ENCODE peak calls at places on chromosomes 5 and 9, in nine cellular contexts. J is ovary, C is stomach, R is endothelial cell of umbilical vein, X is gastrocnemius medialis, A is GM12878, U is sigmoid colon, G is IMR-90, E is H1. K is an unnamed sample.
A peak's percentile ranks its signal among the peaks of the same experiment; 100 is the strongest.

GRCh38 chr5:57175586-57175985 is 1.7 kb downstream of the GPBP1 start:
- DNase-seq in J (no peak), C (no peak), R (peak; percentile 28), X (no peak), A (no peak), U (no peak), G (no peak), E (no peak), K (no peak)

GRCh38 chr5:14167211-14167845 is 24.2 kb downstream of the TRIO start:
- DNase-seq in J (no peak), C (no peak), R (no peak), X (peak; percentile 45), A (no peak), U (no peak), G (peak; percentile 70), E (no peak), K (no peak)

GRCh38 chr5:78691073-78691960 is 42.7 kb upstream of the LHFPL2 start:
- DNase-seq in J (no peak), C (no peak), R (no peak), X (no peak), A (no peak), U (no peak), G (no peak), E (no peak), K (no peak)

GRCh38 chr9:83387401-83388185 is 150.6 kb downstream of the FRMD3 start:
- DNase-seq in J (no peak), C (no peak), R (no peak), X (no peak), A (no peak), U (no peak), G (no peak), E (no peak), K (no peak)

GRCh38 chr5:67315082-67315801 is 118.6 kb upstream of the CD180 start:
- DNase-seq in J (no peak), C (no peak), R (peak; percentile 81), X (no peak), A (no peak), U (no peak), G (peak; percentile 59), E (no peak), K (no peak)

GRCh38 chr9:90925581-90926257 is 124.1 kb downstream of the SYK start:
- DNase-seq in J (no peak), C (no peak), R (peak; percentile 20), X (no peak), A (no peak), U (no peak), G (peak; percentile 95), E (no peak), K (no peak)

GRCh38 chr5:1050449-1051365 is 42.1 kb downstream of the NKD2 start:
- DNase-seq in J (no peak), C (no peak), R (no peak), X (no peak), A (no peak), U (no peak), G (no peak), E (no peak), K (no peak)

GRCh38 chr9:92736816-92737606 is 27.6 kb downstream of the BICD2 start:
- DNase-seq in J (no peak), C (no peak), R (no peak), X (no peak), A (no peak), U (no peak), G (peak; percentile 28), E (no peak), K (no peak)

GRCh38 chr9:120866651-120867050 is 10.3 kb downstream of the PHF19 start:
- DNase-seq in J (no peak), C (no peak), R (no peak), X (no peak), A (no peak), U (no peak), G (no peak), E (no peak), K (no peak)

GRCh38 chr9:98881836-98882568 is 61.7 kb upstream of the COL15A1 start:
- DNase-seq in J (no peak), C (no peak), R (no peak), X (no peak), A (no peak), U (no peak), G (no peak), E (no peak), K (no peak)

GRCh38 chr5:180142824-180143610 is 66.0 kb downstream of the RASGEF1C start:
- DNase-seq in J (no peak), C (no peak), R (no peak), X (no peak), A (no peak), U (peak; percentile 27), G (no peak), E (no peak), K (no peak)

GRCh38 chr5:138139776-138140080 is 500 bp upstream of the NME5 start:
- DNase-seq in J (no peak), C (no peak), R (no peak), X (no peak), A (no peak), U (no peak), G (no peak), E (no peak), K (no peak)

GRCh38 chr5:116970318-116970717 is 395.7 kb upstream of the SEMA6A start:
- DNase-seq in J (no peak), C (no peak), R (no peak), X (no peak), A (no peak), U (no peak), G (no peak), E (no peak), K (no peak)

GRCh38 chr5:541148-541887 is 17.1 kb upstream of the SLC9A3 start:
- DNase-seq in J (no peak), C (no peak), R (no peak), X (no peak), A (no peak), U (peak; percentile 49), G (no peak), E (no peak), K (peak; percentile 41)

GRCh38 chr5:172858990-172859811 is 25.1 kb downstream of the ERGIC1 start:
- DNase-seq in J (no peak), C (peak; percentile 73), R (peak; percentile 96), X (peak; percentile 80), A (no peak), U (peak; percentile 90), G (peak; percentile 93), E (no peak), K (peak; percentile 88)

DNA sequence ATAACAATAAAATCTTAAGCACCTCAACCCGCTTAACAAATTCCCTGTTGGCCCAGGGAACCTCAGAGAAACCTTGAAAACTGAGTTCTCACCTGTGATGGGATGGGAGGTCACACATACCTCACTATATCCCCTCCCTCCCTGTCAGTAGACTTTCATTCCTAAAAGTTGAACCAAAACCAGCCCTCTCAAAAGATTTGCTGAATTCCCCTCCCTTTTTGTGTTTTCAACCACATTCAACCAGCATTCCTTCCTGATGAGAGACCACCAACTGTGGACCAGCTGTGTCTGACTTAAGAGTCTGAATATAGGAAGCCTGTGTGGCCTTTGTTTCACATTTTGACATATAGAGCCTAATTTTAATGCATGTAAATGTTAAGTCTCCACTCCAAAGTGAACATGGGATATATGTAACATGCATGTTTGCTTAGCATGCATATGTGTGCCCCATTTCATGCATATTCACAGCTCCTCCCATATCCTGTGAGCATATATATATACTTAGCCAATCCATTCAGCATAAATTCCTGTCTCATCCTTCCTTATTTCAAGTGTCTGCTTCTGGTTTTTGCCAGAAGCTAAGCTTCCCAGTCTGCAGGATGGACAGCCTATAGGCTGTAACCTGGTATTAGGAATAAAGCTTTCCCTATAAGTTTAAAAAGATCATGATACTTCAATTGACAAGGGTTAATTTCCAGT is 604.6 kb downstream of the PTPRD start:
- DNase-seq in J (no peak), C (no peak), R (no peak), X (no peak), A (no peak), U (no peak), G (no peak), E (no peak), K (no peak)
- TF ChIP-seq POLR2A in J (no peak), C (no peak), R (no peak), X (no peak), A (no peak), U (no peak), G (no peak), E (no peak), K (no peak)

DNA sequence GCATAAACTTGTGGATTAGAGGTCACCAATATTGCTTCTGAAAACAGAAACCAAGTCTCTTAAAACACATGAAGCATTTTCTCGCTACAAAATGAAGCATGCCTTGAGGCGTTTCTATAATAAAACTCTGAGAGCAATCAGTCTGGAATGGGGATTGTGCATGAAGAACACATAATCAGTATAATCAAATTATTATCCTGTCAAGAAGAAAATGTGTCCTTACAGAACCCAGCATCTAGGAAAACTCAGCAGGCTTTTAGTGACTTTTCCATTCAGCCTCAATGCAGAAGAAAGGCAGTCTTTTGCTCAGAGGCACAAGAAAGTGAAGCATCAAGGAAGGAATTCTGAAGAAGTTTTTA is 121.9 kb downstream of the CDH18 start:
- DNase-seq in J (no peak), C (no peak), R (no peak), X (no peak), A (no peak), U (no peak), G (no peak), E (no peak), K (no peak)
- H3K27ac ChIP-seq in J (no peak overlapping the region), C (no peak overlapping the region), R (no peak overlapping the region), X (no peak overlapping the region), A (no peak overlapping the region), U (no peak overlapping the region), G (no peak overlapping the region), E (no peak overlapping the region), K (no peak overlapping the region)

GRCh38 chr5:124655943-124656459 is 90.4 kb downstream of the ZNF608 start:
- DNase-seq in J (no peak), C (peak; percentile 70), R (peak; percentile 97), X (peak; percentile 28), A (no peak), U (no peak), G (peak; percentile 94), E (no peak), K (peak; percentile 31)
- TF ChIP-seq POLR2A in J (no peak), C (no peak), R (peak; percentile 53), X (no peak), A (no peak), U (no peak), G (no peak), E (no peak), K (peak; percentile 45)

DNA sequence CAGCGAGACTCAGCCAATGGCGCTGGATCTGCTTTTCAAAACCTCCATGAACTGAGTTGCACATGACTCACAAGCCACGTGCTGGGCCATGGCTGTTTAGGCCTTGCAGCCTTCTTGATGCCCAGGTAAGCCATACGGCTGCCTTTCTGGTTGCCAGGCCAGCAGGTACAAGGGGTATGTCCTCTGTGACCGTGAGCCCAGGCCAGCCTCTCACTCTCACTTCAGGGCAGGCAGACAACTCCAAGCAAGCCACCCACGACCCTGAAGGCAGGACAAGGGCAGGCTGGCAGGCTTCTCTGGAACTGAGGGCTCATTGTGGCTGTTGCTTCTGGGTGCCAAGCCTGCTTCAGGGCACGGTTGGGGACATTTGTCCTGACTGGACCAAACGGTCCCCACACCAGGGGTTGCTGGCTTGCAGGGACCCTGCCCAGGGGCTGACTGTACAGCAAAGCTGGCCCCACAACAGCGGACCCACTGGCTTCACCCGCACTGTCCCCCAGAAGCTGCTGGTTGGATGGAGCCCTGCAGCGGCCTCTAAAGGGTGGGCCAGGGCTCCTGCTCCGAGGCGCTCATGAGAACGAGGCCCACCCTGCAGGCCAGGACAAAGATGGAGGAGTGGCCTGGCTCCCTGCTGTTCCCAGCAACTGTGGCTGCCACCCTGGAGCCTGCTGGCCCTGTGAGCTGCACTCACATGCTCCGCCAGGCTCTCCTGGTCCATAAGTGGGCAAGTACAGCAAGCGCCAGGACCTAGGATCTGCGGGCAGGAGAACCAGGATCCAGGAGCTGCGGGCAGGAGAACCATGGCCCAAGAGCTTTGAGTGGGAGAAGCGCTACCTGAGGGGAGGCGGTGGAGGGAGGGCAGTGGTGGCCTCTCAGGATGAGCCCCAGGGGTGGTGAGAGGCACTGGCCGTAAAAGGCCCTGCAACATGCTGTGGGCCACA is 34.3 kb upstream of the NSMF start:
- DNase-seq in J (no peak), C (no peak), R (no peak), X (no peak), A (no peak), U (peak; percentile 51), G (no peak), E (no peak), K (no peak)
- H3K27ac ChIP-seq in J (no peak overlapping the region), C (no peak overlapping the region), R (no peak overlapping the region), X (no peak overlapping the region), A (no peak overlapping the region), U (no peak overlapping the region), G (no peak overlapping the region), E (no peak overlapping the region), K (no peak overlapping the region)